ENCODE peak calls at places on chromosomes 16 and 17, in four cellular contexts. K is K562, X is HL-60, U is GM12878. W is an unnamed sample.

GRCh38 chr17:28404812-28405570 is 1.0 kb downstream of the SLC46A1 start:
- DNase-seq in K (no peak), X (no peak), U (no peak), W (no peak)

GRCh38 chr16:65305588-65305987 is 183.7 kb upstream of the CDH11 start:
- DNase-seq in K (no peak), X (no peak), U (no peak), W (no peak)

GRCh38 chr16:76474048-76474447 is 196.8 kb downstream of the CNTNAP4 start:
- DNase-seq in K (no peak), X (no peak), U (no peak), W (no peak)

GRCh38 chr16:69477546-69477945 is 53.1 kb downstream of the CYB5B start:
- DNase-seq in K (no peak), X (peak), U (no peak), W (no peak)

GRCh38 chr17:50889528-50890118 is 23.5 kb upstream of the TOB1 start:
- DNase-seq in K (no peak), X (no peak), U (no peak), W (no peak)

GRCh38 chr17:68749742-68750562 is 148.8 kb upstream of the FAM20A start:
- DNase-seq in K (no peak), X (no peak), U (no peak), W (no peak)

GRCh38 chr17:19513897-19514488 is 19.7 kb upstream of the SLC47A1 start:
- DNase-seq in K (peak), X (peak), U (no peak), W (no peak)

GRCh38 chr17:28347261-28347891 is 10.0 kb downstream of the POLDIP2 start:
- DNase-seq in K (no peak), X (no peak), U (no peak), W (no peak)

GRCh38 chr16:84599528-84600202 is 18.2 kb downstream of the COTL1 start:
- DNase-seq in K (no peak), X (peak), U (no peak), W (no peak)

GRCh38 chr17:50478391-50479361 is at the start of gene RSAD1:
- DNase-seq in K (peak), X (peak), U (peak), W (peak)

GRCh38 chr17:17053446-17054379 is 11.5 kb downstream of the MPRIP start:
- DNase-seq in K (no peak), X (no peak), U (no peak), W (no peak)

GRCh38 chr17:37025241-37025640 is 76.5 kb downstream of the AATF start:
- DNase-seq in K (no peak), X (no peak), U (no peak), W (no peak)

GRCh38 chr16:280005-280421 is 378 bp upstream of the ARHGDIG start:
- DNase-seq in K (peak), X (no peak), U (no peak), W (no peak)

GRCh38 chr17:17722081-17722905 is 41.0 kb downstream of the RAI1 start:
- DNase-seq in K (no peak), X (no peak), U (no peak), W (no peak)

GRCh38 chr17:61863801-61864126 is 436 bp upstream of the BRIP1 start:
- DNase-seq in K (no peak), X (no peak), U (no peak), W (no peak)
- TF ChIP-seq SPI1 in K (no peak), X (no peak), U (no peak), W (no peak)

DNA sequence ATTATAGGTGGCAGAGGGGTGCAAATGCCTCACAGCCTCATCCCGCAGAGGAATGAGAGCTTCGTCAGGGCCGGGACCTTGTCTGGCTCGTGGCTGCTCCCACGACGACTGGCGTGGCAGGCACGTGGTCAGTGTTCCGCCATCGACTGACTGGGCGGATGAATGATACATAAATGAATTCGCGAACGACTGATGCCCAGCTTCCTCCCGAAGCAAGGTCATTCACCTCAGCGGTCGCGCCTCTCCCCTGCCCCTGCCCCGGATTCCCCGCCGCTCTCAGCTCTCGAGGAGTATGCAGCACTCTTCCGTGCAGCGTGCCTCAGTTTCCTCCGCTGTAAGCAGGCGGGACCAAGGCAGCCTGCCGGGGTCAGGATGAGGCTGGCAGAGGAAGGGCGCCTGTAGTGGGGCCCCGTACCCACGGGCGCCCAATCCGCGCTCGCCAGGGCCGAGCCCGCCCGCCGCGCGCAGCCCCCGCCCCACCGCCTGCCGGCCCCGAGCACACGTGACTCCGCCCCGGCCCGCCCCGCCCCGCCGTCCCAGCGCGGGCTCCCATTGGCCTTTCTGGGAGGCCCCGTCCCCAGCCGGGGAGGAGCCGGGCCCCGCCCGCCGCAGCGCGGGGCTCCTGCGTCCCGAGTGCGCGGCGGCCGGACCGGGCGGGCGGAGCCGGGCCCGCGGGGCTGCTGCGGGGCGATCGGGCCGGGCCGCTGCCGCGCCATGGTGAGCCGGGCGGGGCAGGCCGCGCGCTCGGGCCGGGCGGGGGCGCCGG is at the start of gene SNN:
- DNase-seq in K (peak), X (peak), U (no peak), W (peak)
- TF ChIP-seq POLR2AphosphoS5 in K (no peak), X (no peak), U (no peak), W (no peak)

GRCh38 chr17:43219001-43219400 is 7.3 kb downstream of the TMEM106A start:
- DNase-seq in K (no peak), X (no peak), U (no peak), W (no peak)

GRCh38 chr17:43217614-43218087 is 6.0 kb downstream of the TMEM106A start:
- DNase-seq in K (no peak), X (no peak), U (no peak), W (no peak)

GRCh38 chr17:43216369-43216761 is 4.7 kb downstream of the TMEM106A start:
- DNase-seq in K (no peak), X (no peak), U (no peak), W (no peak)

GRCh38 chr17:43215341-43215740 is 3.7 kb downstream of the TMEM106A start:
- DNase-seq in K (no peak), X (no peak), U (no peak), W (no peak)

DNA sequence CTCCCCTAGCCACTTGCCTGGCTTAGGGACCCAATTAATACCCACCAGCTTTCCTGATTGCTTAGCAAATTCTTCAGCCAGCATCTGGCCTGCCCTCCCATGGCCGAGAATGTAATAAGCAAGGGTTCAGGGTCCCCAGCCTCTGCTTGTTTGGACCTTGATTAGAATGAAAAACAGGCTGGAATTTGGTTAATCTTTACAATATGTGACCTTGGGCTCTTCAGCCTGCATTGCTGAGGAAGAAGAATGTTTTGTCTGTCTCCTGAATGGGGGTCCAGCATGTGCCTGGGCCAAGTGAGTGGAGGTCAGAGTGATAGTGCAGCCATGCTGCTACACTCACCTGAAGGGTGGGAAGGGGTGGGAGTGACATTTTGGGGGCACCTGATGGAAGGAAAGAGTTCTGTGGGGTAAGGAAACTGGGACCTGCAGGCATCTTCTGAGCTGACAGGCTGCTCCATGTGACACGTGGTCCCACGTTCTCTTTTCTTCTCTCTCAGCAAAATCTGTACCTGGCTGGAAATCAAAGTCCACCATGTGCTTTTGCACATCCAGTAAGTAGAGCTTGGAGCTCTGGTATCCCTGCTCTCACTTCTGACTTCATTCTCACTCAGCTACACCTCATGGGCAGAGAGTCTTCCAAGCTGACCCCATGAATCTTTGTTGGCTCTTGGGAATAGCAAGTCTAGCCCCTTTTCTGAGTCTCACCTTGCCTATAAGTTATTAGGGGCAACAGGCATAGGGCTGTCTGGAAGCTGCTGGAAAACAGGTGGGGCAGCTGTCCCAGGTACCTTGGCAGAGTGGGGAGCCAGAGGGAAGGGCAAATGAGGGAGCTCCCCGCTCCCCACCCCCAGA is 5.3 kb downstream of the TMEM106A start:
- DNase-seq in K (no peak), X (no peak), U (no peak), W (no peak)
- TF ChIP-seq SPI1 in K (no peak), X (no peak), U (no peak), W (no peak)

GRCh38 chr16:28259091-28259780 is 33.1 kb upstream of the SBK1 start:
- DNase-seq in K (no peak), X (no peak), U (no peak), W (no peak)

GRCh38 chr16:28260193-28260592 is 32.1 kb upstream of the SBK1 start:
- DNase-seq in K (no peak), X (no peak), U (no peak), W (no peak)

GRCh38 chr16:28259781-28260150 is 32.6 kb upstream of the SBK1 start:
- DNase-seq in K (no peak), X (no peak), U (no peak), W (no peak)

GRCh38 chr16:28257256-28257655 is 35.1 kb upstream of the SBK1 start:
- DNase-seq in K (no peak), X (no peak), U (no peak), W (no peak)

DNA sequence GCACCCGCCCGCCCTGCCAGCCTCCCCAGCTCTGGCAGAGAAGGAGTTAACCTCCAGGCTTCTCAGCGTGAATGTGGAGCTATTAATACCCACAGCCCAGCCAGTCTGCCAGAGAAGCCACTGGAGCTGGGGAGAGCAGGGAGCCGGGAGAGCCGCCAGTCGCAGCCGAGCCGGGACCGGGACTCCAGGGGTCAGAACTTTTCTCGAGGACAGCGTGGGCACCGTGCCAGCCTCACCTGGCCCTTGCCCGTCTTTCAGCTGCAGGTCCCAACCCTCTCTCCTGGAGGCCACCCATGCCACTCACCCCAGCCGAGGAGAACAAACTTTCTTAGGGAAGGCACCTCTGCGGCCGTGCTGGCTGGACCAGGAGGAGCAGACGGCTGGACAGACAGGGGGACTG is 33.8 kb upstream of the SBK1 start:
- DNase-seq in K (no peak), X (no peak), U (no peak), W (no peak)
- TF ChIP-seq POLR2AphosphoS5 in K (no peak), X (no peak), U (no peak), W (no peak)

GRCh38 chr16:30980959-30981358 is 4.0 kb upstream of the HSD3B7 start:
- DNase-seq in K (no peak), X (no peak), U (no peak), W (no peak)

GRCh38 chr16:30983289-30983889 is 1.6 kb upstream of the HSD3B7 start:
- DNase-seq in K (no peak), X (no peak), U (no peak), W (no peak)

GRCh38 chr16:30983898-30984610 is 953 bp upstream of the HSD3B7 start:
- DNase-seq in K (no peak), X (no peak), U (no peak), W (no peak)

GRCh38 chr16:30984669-30985400 is at the start of gene HSD3B7:
- DNase-seq in K (peak), X (peak), U (no peak), W (peak)

DNA sequence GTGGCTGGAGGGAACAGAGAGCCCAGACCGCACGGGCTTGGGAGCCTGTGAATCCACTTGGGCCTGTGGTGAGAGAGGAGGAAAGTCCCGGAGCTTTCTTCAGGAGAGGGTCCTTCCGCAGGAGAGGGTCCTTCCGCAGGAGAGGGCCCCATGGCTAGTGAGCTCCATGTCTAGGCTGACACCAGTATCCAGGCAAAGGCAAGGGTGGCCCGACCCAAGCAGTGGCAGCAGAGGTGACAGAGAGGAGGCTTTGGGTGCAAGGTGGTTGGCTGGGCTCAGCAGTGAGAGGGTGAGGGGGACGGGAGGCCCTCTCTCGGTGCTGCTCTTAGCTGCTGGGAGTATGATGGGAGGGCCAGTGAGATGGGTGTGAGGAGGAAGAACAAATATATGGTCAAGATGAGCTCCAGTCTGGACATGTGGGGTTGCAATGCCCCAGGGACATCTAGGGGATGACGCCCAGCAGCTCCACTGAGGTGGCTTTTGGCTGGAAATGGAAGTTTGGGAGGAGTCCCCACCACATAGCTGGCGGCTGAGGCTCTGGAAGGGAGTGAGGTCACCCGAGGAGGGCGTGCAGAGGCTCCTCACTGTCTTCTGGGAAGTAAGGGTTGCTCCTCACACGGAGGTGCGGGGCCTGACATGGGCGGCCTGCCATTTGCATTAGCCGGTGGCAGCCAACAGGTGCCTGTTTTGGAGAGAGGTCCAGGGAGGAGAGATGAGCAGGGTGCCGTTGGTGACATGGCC is 2.3 kb upstream of the HSD3B7 start:
- DNase-seq in K (no peak), X (no peak), U (no peak), W (no peak)
- TF ChIP-seq SPI1 in K (no peak), X (no peak), U (no peak), W (no peak)

GRCh38 chr16:14202697-14203096 is 131.6 kb downstream of the MRTFB start:
- DNase-seq in K (peak), X (no peak), U (no peak), W (no peak)
- TF ChIP-seq POLR2AphosphoS5 in K (no peak), X (no peak), U (no peak), W (no peak)

DNA sequence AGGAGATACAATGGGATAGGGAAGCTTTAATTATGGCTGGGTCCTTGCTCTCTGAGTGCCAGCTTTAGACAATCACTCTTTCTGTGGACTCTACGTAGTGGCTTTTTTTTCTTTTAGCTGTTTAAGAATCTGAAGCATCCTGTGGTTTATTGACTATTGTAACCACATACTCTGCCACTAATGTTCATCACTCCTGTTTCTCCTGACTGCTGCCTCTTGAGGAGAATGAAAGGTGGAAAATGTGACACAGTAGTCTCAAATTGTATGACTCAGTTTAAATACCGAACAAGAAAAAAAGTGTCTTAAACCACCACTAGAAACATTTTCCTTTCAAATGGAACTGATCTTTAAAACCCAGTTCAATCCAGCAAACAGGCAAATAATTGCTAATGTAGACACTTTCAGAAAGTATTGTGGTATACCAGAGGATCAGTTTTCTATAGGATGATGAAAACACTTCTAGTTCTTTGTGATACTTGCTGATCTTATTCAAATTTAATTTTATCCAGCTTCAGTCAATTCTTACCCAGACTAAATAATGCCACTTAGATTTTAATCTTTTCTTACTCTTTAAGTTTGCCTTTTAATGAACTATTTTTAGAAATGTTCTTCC is 302.7 kb upstream of the PMFBP1 start:
- DNase-seq in K (no peak), X (no peak), U (no peak), W (no peak)
- TF ChIP-seq SPI1 in K (no peak), X (no peak), U (no peak), W (no peak)

GRCh38 chr16:15446901-15447300 is 12.5 kb downstream of the BMERB1 start:
- DNase-seq in K (no peak), X (no peak), U (no peak), W (no peak)
- TF ChIP-seq POLR2AphosphoS5 in K (no peak), X (no peak), U (no peak), W (no peak)

W was measured in GM12891.